ENCODE peak calls at places on chromosomes 16 and 17, in five cellular contexts. S is HT-29, G is amygdala, E is activated gamma-delta T cell treated with Interleukin-2 at 50 U/mL for 16 hours, O is neural crest cell. C is an unnamed sample.
A peak's percentile ranks its signal among the peaks of the same experiment; 100 is the strongest.

GRCh38 chr17:7987112-7987893 is 15.1 kb upstream of the GUCY2D start:
- DNase-seq in S (no peak), E (no peak), O (no peak), G (no peak), C (peak; percentile 70)

GRCh38 chr16:68636064-68636551 is 9.0 kb upstream of the CDH3 start:
- DNase-seq in O (no peak), G (no peak), S (peak; percentile 11), E (no peak), C (no peak)

GRCh38 chr17:17742688-17743390 is 61.6 kb downstream of the RAI1 start:
- DNase-seq in G (no peak), S (no peak), O (no peak), E (no peak), C (no peak)

GRCh38 chr17:7916799-7917198 is 710 bp upstream of the RNF227 start:
- DNase-seq in G (no peak), S (no peak), O (no peak), E (no peak), C (peak; percentile 64)

GRCh38 chr16:16014329-16015224 is 65.2 kb downstream of the ABCC1 start:
- DNase-seq in E (no peak), G (no peak), O (no peak), S (peak; percentile 38), C (no peak)

GRCh38 chr17:76530489-76530814 is 7.1 kb downstream of the CYGB start:
- DNase-seq in S (no peak), G (no peak), O (no peak), E (no peak), C (no peak)

GRCh38 chr16:22296225-22297113 is 740 bp upstream of the POLR3E start:
- DNase-seq in G (no peak), O (no peak), S (peak; percentile 39), E (no peak), C (no peak)

GRCh38 chr17:68289936-68290267 is 1.0 kb downstream of the SLC16A6 start:
- DNase-seq in G (no peak), S (no peak), E (no peak), O (no peak), C (no peak)

GRCh38 chr16:82947675-82948074 is 320.9 kb downstream of the CDH13 start:
- DNase-seq in O (no peak), E (no peak), S (no peak), G (no peak), C (no peak)

GRCh38 chr17:78137392-78138203 is 7.0 kb downstream of the TMC8 start:
- DNase-seq in E (peak; percentile 42), S (peak; percentile 85), G (no peak), O (no peak), C (no peak)

GRCh38 chr16:86044241-86044671 is 145.3 kb downstream of the IRF8 start:
- DNase-seq in O (peak; percentile 73), E (no peak), G (no peak), S (peak; percentile 33), C (peak; percentile 64)

GRCh38 chr17:6279659-6280058 is 155.3 kb downstream of the AIPL1 start:
- DNase-seq in E (no peak), S (peak; percentile 61), G (no peak), O (no peak), C (no peak)

GRCh38 chr17:41048441-41048840 is 1.3 kb upstream of the KRTAP2-1 start:
- DNase-seq in E (no peak), O (no peak), G (no peak), S (no peak), C (no peak)

GRCh38 chr17:20156196-20157077 is 147.3 kb downstream of the SPECC1 start:
- DNase-seq in O (no peak), G (peak; percentile 53), E (no peak), S (peak; percentile 48), C (peak; percentile 51)

GRCh38 chr16:17420821-17421220 is 49.9 kb downstream of the XYLT1 start:
- DNase-seq in E (no peak), G (no peak), O (no peak), S (no peak), C (no peak)

GRCh38 chr16:28208824-28209223 is 2.9 kb downstream of the XPO6 start:
- DNase-seq in S (no peak), O (no peak), G (no peak), E (no peak), C (no peak)

C was measured in cardiac muscle cell.